ENCODE peak calls at places on chromosomes 1 and 21, in four cellular contexts. Y, C, D and B are unnamed samples. For H3K27me3 and H3K4me1, the result is how much of the 10 kb centered on the place peaks cover.

GRCh38 chr1:204466416-204467405 is 27.9 kb downstream of the PIK3C2B start:
- DNase-seq in C (no peak), Y (no peak), D (no peak), B (no peak)

GRCh38 chr1:172144445-172145060 is 275.9 kb upstream of the C1orf105 start:
- DNase-seq in Y (peak), C (no peak), D (no peak), B (no peak)

GRCh38 chr1:219472596-219472995 is 140.3 kb downstream of the ZC3H11B start:
- DNase-seq in D (no peak), C (no peak), Y (no peak), B (no peak)

GRCh38 chr1:6052543-6053205 is 7.0 kb downstream of the KCNAB2 start:
- DNase-seq in Y (peak), C (peak), D (peak), B (peak)

GRCh38 chr1:61674221-61674620 is 50.7 kb downstream of the TM2D1 start:
- DNase-seq in D (no peak), Y (no peak), C (no peak), B (no peak)

GRCh38 chr1:181987334-181987870 is 74.1 kb downstream of the ZNF648 start:
- DNase-seq in C (no peak), D (no peak), Y (no peak), B (no peak)

GRCh38 chr1:201218409-201218808 is 27.8 kb downstream of the IGFN1 start:
- DNase-seq in Y (no peak), C (no peak), D (peak), B (no peak)

GRCh38 chr1:172287207-172287606 is 133.3 kb upstream of the C1orf105 start:
- DNase-seq in Y (peak), C (no peak), D (no peak), B (no peak)

GRCh38 chr1:85088408-85088784 is 40.1 kb upstream of the MCOLN3 start:
- DNase-seq in D (no peak), C (no peak), Y (no peak), B (no peak)

GRCh38 chr21:46598563-46599250 is 6.2 kb downstream of the S100B start:
- DNase-seq in Y (no peak), D (no peak), C (no peak), B (no peak)

GRCh38 chr1:24536391-24536840 is 19.5 kb upstream of the NCMAP start:
- DNase-seq in D (no peak), Y (peak), C (peak), B (no peak)

GRCh38 chr1:169348356-169349036 is 19.1 kb downstream of the NME7 start:
- DNase-seq in C (peak), D (no peak), Y (peak), B (peak)

GRCh38 chr1:1068077-1068373 is 6.1 kb downstream of the RNF223 start:
- DNase-seq in D (no peak), C (no peak), Y (no peak), B (no peak)

GRCh38 chr1:97999320-97999719 is 78.5 kb upstream of the DPYD start:
- DNase-seq in C (no peak), Y (peak), D (no peak), B (peak)

GRCh38 chr1:982765-983436 is 1.0 kb upstream of the PERM1 start:
- DNase-seq in C (no peak), Y (no peak), D (no peak), B (no peak)

GRCh38 chr1:182166750-182167149 is 105.2 kb upstream of the ZNF648 start:
- DNase-seq in C (no peak), Y (no peak), D (no peak), B (no peak)

GRCh38 chr1:231656741-231657140 is 30.2 kb downstream of the DISC1 start:
- DNase-seq in C (no peak), D (no peak), Y (no peak), B (no peak)

DNA sequence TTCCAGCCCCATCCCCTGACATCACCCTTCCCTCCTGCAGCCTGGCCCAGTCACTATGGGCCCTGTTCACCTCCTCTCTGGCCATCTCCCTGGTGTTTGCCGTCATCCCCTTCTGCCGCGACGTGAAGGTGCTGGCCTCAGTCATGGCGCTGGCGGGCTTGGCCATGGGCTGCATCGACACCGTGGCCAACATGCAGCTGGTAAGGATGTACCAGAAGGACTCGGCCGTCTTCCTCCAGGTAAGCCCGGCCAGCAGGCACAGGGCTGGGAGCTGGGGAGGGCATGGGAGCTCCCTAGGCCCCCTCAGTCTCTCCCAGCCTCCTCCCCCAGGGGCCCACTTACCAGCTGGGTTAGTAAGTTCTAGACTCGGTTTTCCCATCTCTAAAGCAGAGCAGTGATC is 52.1 kb downstream of the ELK4 start:
- DNase-seq in D (no peak), Y (no peak), C (no peak), B (no peak)
- H3K27me3 ChIP-seq in D (under half), Y (half or more), C (under half), B (half or more)

DNA sequence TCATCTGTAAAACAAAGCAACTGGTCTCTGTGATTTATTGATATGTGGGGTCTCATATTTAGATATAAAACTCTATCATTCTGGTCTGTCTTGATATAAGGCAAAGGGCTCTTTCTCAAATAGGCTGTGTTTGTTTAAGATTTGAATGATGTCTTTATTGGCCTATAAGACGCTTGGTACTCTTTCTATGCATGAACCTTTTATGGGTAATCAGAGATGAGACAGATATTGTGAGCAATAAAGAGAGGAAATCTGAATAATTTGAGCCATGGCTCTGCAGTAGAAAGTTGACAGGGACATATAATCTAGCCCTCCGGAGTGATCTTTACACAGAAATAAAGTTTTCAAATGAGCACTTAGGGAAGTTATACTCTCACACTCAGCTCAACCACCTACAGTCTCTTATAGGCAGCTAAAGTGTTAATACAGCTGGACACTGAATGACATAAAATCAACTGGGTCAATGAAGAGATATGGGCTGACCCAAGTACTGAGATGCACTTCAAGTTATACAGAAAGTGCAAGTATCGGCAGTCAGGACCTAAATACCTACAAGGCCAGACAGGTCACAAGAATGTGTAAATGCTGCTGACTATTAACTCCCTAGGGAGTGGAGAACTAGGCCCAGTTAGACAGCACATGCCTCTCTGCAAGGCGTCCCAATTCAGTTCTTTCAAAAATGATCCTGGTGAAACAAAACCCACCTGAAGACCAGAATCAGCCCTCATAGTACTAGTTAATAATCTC is 111.0 kb downstream of the PTPN14 start:
- DNase-seq in D (no peak), C (no peak), Y (peak), B (peak)
- H3K4me1 ChIP-seq in D (under half), C (under half), Y (under half), B (under half)

GRCh38 chr1:38047603-38048146 is 1.1 kb upstream of the POU3F1 start:
- DNase-seq in C (no peak), Y (peak), D (no peak), B (peak)
- H3K27me3 ChIP-seq in C (under half), Y (half or more), D (under half), B (under half)

DNA sequence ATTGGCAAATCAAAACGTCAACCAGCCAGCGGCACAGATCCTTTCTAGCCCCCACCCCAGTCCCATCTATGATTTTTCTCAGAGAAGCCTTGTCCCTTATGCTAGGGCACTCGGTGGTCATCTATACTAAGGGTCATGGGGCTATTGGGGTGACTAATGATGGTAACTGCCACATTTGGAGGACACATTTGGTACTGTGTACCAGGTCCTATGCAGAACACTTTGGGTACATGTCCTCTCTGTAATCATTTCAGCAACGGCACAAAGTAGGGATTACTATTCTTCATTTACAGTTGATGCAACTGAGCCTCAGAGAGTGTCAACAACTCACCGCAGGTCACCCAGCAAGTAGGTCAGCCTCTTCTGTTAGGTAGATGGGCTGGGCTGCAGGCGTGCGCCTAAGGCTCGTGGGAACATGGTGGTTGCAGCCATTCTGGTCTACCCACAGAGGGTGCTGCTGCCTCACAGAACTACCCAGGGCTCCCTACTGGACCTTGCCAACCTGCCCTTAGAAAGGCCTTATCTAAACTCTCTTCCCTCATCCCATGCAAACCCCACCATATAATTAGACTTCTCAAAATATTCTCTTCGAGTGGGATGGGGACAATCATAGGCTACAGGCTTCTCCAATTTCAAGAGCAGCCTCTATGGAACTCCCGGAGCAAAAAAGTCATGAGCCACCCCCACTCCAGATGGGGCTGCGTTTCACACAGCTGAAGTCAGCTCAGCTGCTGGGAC is 5.7 kb upstream of the SDHB start:
- DNase-seq in Y (peak), C (peak), D (peak), B (peak)
- H3K4me1 ChIP-seq in Y (under half), C (under half), D (under half), B (under half)

GRCh38 chr1:156836892-156837291 is 20.2 kb upstream of the SH2D2A start:
- DNase-seq in C (no peak), Y (no peak), D (no peak), B (no peak)

GRCh38 chr1:156836041-156836654 is 19.5 kb upstream of the SH2D2A start:
- DNase-seq in Y (no peak), C (no peak), D (no peak), B (no peak)

GRCh38 chr1:156832434-156832833 is 15.8 kb upstream of the SH2D2A start:
- DNase-seq in C (no peak), D (no peak), Y (no peak), B (no peak)

GRCh38 chr1:156833598-156833997 is 16.9 kb upstream of the SH2D2A start:
- DNase-seq in C (no peak), Y (no peak), D (no peak), B (no peak)

GRCh38 chr1:156834322-156834721 is 17.7 kb upstream of the SH2D2A start:
- DNase-seq in D (no peak), C (no peak), Y (no peak), B (no peak)
- H3K27me3 ChIP-seq in D (under half), C (under half), Y (half or more), B (half or more)

GRCh38 chr1:48704736-48705135 is 72.0 kb downstream of the BEND5 start:
- DNase-seq in C (no peak), Y (no peak), D (no peak), B (no peak)
- H3K4me1 ChIP-seq in C (under half), Y (under half), D (under half), B (under half)

DNA sequence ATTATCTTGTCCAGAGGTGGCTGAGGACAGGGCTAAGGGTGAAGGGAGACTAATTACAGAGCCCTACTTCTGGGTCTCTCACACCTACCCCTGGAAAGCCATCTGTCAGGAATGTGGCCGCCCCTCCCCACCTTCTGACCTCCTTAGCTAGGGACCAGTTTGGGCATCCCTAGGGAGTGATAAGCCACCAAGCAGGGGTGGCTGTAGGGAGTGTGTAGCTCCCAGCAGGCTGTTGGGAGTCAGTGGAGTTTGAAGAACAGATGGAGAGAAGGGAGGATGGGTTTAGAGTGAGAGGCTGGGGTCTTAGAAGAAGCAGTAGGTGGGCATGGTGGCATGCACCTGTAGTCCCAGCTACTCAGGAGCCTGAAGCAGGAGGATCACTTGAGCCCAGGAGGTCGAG is 808 bp upstream of the SERINC2 start:
- DNase-seq in D (peak), C (no peak), Y (no peak), B (no peak)
- H3K27me3 ChIP-seq in D (under half), C (under half), Y (under half), B (under half)

GRCh38 chr1:67314696-67315095 is 7.0 kb downstream of the IL12RB2 start:
- DNase-seq in C (no peak), Y (no peak), D (no peak), B (no peak)

GRCh38 chr1:67313934-67314671 is 6.4 kb downstream of the IL12RB2 start:
- DNase-seq in Y (no peak), C (no peak), D (no peak), B (no peak)

GRCh38 chr1:67316918-67317317 is 9.2 kb downstream of the IL12RB2 start:
- DNase-seq in Y (no peak), C (no peak), D (no peak), B (peak)

GRCh38 chr1:67316180-67316902 is 8.7 kb downstream of the IL12RB2 start:
- DNase-seq in Y (no peak), C (no peak), D (no peak), B (no peak)

GRCh38 chr1:67317803-67318202 is 10.1 kb downstream of the IL12RB2 start:
- DNase-seq in C (no peak), D (no peak), Y (no peak), B (no peak)
- H3K4me1 ChIP-seq in C (under half), D (under half), Y (under half), B (under half)